ENCODE peak calls at places on chromosomes 12 and 14, in seven cellular contexts. X is GM23248, T is Karpas-422, K is mammary epithelial cell, N is IMR-90, W is OCI-LY7, R is neural progenitor cell. H is an unnamed sample.

GRCh38 chr14:55191881-55192616 is 664 bp upstream of the DLGAP5 start:
- DNase-seq in R (no peak), T (no peak), X (peak), N (no peak), W (peak), K (no peak), H (no peak)

GRCh38 chr14:28651148-28651547 is 115.4 kb upstream of the FOXG1 start:
- DNase-seq in X (peak), K (peak), R (no peak), N (peak), W (no peak), T (no peak), H (peak)

GRCh38 chr12:5861426-5861825 is 83.6 kb downstream of the ANO2 start:
- DNase-seq in K (no peak), W (no peak), N (no peak), R (no peak), X (no peak), T (no peak), H (no peak)

GRCh38 chr14:32724864-32725550 is 213.7 kb upstream of the NPAS3 start:
- DNase-seq in N (peak), R (no peak), T (no peak), W (no peak), X (peak), K (peak), H (peak)

GRCh38 chr14:104702673-104703072 is 13.3 kb downstream of the INF2 start:
- DNase-seq in W (no peak), K (no peak), X (no peak), N (no peak), R (no peak), T (no peak), H (no peak)

GRCh38 chr12:111322336-111323250 is 46.3 kb downstream of the PHETA1 start:
- DNase-seq in X (peak), T (no peak), N (no peak), R (no peak), K (no peak), W (no peak), H (peak)

GRCh38 chr12:116677202-116677651 is 60.6 kb downstream of the SPRING1 start:
- DNase-seq in N (no peak), X (no peak), W (no peak), K (no peak), R (no peak), T (peak), H (no peak)

GRCh38 chr12:27979145-27979544 is 6.6 kb upstream of the PTHLH start:
- DNase-seq in X (peak), R (no peak), N (peak), W (no peak), K (no peak), T (no peak), H (no peak)

GRCh38 chr12:67355428-67356385 is 86.5 kb downstream of the CAND1 start:
- DNase-seq in K (peak), W (peak), X (peak), T (peak), N (peak), R (peak), H (peak)

GRCh38 chr12:2834581-2835491 is at the start of gene NRIP2:
- DNase-seq in N (peak), T (no peak), R (peak), X (peak), K (no peak), W (no peak), H (peak)

GRCh38 chr12:6084261-6084968 is 40.1 kb downstream of the VWF start:
- DNase-seq in R (peak), N (peak), T (no peak), W (no peak), X (peak), K (peak), H (peak)

GRCh38 chr14:104604461-104605449 is at the start of gene TMEM179:
- DNase-seq in K (peak), T (no peak), N (peak), R (peak), W (no peak), X (peak), H (no peak)

GRCh38 chr12:27344760-27345159 is 12.1 kb downstream of the BMAL2 start:
- DNase-seq in X (peak), T (no peak), K (no peak), N (peak), W (no peak), R (no peak), H (no peak)

GRCh38 chr12:3313066-3313465 is 177.9 kb upstream of the PRMT8 start:
- DNase-seq in R (no peak), K (peak), T (no peak), N (peak), W (no peak), X (peak), H (peak)

GRCh38 chr12:68445836-68446235 is 113.7 kb upstream of the MDM1 start:
- DNase-seq in W (no peak), T (no peak), K (no peak), N (peak), R (no peak), X (no peak), H (no peak)

GRCh38 chr12:56631790-56632700 is 1.9 kb upstream of the BAZ2A start:
- DNase-seq in W (peak), X (peak), R (peak), K (peak), N (peak), T (peak), H (no peak)

GRCh38 chr14:93132472-93133065 is 16.8 kb upstream of the ITPK1 start:
- DNase-seq in K (no peak), X (peak), T (peak), W (peak), N (peak), R (peak), H (peak)

GRCh38 chr12:64796205-64796845 is 28.1 kb upstream of the TBC1D30 start:
- DNase-seq in N (peak), R (peak), K (peak), X (peak), W (peak), T (peak), H (peak)

GRCh38 chr14:22070119-22070982 is 396.7 kb upstream of the OR4E1 start:
- DNase-seq in W (peak), R (peak), X (peak), T (peak), N (no peak), K (peak), H (no peak)

GRCh38 chr14:100027771-100028490 is 37.3 kb upstream of the EVL start:
- DNase-seq in K (no peak), R (no peak), T (no peak), N (peak), X (peak), W (no peak), H (peak)

GRCh38 chr14:87794566-87794965 is 198.4 kb downstream of the GALC start:
- DNase-seq in K (no peak), W (no peak), T (no peak), X (no peak), N (no peak), R (no peak), H (peak)

GRCh38 chr14:81927069-81927468 is 393.4 kb upstream of the SEL1L start:
- DNase-seq in K (no peak), X (no peak), N (no peak), R (peak), T (peak), W (no peak), H (no peak)

GRCh38 chr12:31234955-31235867 is 90.7 kb downstream of the SINHCAF start:
- DNase-seq in W (peak), X (peak), R (peak), N (peak), T (no peak), K (peak), H (peak)

GRCh38 chr12:50283230-50283923 is at the start of gene LIMA1:
- DNase-seq in W (peak), N (peak), T (peak), X (peak), R (peak), K (peak), H (peak)
- H2AFZ ChIP-seq in W (peak), N (peak), T (peak), X (peak), R (peak), K (peak), H (peak)

GRCh38 chr12:24227550-24227949 is 278.1 kb upstream of the SOX5 start:
- DNase-seq in T (no peak), K (no peak), R (no peak), N (peak), X (no peak), W (no peak), H (no peak)
- H2AFZ ChIP-seq in T (no peak), K (no peak), R (no peak), N (no peak), X (no peak), W (no peak), H (no peak)

DNA sequence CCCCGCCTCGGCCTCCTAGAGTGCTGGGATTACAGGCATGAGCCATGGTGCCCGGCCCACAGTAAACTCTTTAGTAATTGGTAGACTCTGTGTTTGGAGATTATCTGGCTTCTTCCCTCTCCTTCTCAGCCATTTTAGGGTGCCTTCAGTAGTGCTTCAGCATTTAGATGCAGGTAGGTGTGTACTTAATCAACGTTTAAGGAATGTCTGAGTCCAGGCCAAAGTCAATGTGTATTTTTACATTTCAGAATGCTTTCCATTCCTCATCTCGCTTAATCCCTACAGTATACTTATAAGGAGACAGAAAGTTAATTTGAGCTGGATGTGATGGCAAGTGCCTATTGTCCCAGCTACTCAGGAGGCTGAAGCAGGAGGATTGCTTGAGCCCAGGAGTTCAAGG is 20.5 kb upstream of the MGP start:
- DNase-seq in T (no peak), N (no peak), W (no peak), X (no peak), K (no peak), R (no peak), H (no peak)
- H2AFZ ChIP-seq in T (no peak), N (no peak), W (no peak), X (no peak), K (no peak), R (no peak), H (no peak)

GRCh38 chr12:114863911-114864310 is 179.9 kb upstream of the TBX3 start:
- DNase-seq in W (no peak), T (no peak), N (no peak), K (no peak), X (no peak), R (no peak), H (no peak)

GRCh38 chr12:114864688-114865685 is 181.0 kb upstream of the TBX3 start:
- DNase-seq in T (no peak), N (no peak), X (no peak), R (peak), W (no peak), K (no peak), H (no peak)

GRCh38 chr12:114873656-114874055 is 189.7 kb upstream of the TBX3 start:
- DNase-seq in R (no peak), N (no peak), K (no peak), T (no peak), W (no peak), X (no peak), H (no peak)

GRCh38 chr12:114866331-114866730 is 182.4 kb upstream of the TBX3 start:
- DNase-seq in X (no peak), T (no peak), K (no peak), W (no peak), R (no peak), N (no peak), H (no peak)

GRCh38 chr12:114869091-114869834 is 185.3 kb upstream of the TBX3 start:
- DNase-seq in N (peak), T (no peak), X (peak), W (no peak), K (no peak), R (peak), H (peak)
- H2AFZ ChIP-seq in N (peak), T (no peak), X (peak), W (no peak), K (no peak), R (peak), H (no peak)

DNA sequence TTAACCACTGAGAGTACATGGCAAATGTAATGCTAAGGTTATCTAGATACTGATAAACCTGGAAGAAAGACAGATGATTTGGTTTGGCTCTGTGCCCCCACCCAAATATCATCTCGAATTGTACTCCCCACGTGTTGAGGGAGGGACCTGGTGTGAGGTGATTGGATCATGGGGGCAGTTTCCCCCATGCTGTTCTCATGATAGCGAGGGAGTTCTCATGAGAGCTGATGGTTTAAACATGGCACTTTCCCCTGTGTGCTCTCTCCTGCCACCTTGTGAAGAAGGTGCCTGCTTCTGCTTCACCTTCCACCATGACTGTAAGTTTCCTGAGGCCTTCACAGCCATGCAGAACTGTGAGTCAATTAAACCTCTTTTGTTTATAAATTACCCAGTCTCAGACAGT is 14.2 kb downstream of the NOXRED1 start:
- DNase-seq in N (no peak), X (peak), T (peak), W (peak), R (peak), K (peak), H (no peak)
- H2AFZ ChIP-seq in N (no peak), X (no peak), T (peak), W (no peak), R (no peak), K (no peak), H (no peak)

GRCh38 chr12:106357549-106358409 is at the start of gene POLR3B:
- DNase-seq in T (peak), W (peak), X (peak), K (peak), R (peak), N (peak), H (peak)

GRCh38 chr12:106362971-106363370 is 5.4 kb downstream of the POLR3B start:
- DNase-seq in R (no peak), X (no peak), W (no peak), K (no peak), N (no peak), T (no peak), H (no peak)

GRCh38 chr12:106360400-106360994 is 2.9 kb downstream of the POLR3B start:
- DNase-seq in R (no peak), W (no peak), K (no peak), X (no peak), T (no peak), N (no peak), H (no peak)

GRCh38 chr12:106359620-106360399 is 2.3 kb downstream of the POLR3B start:
- DNase-seq in K (no peak), N (no peak), T (no peak), W (no peak), X (no peak), R (no peak), H (no peak)

DNA sequence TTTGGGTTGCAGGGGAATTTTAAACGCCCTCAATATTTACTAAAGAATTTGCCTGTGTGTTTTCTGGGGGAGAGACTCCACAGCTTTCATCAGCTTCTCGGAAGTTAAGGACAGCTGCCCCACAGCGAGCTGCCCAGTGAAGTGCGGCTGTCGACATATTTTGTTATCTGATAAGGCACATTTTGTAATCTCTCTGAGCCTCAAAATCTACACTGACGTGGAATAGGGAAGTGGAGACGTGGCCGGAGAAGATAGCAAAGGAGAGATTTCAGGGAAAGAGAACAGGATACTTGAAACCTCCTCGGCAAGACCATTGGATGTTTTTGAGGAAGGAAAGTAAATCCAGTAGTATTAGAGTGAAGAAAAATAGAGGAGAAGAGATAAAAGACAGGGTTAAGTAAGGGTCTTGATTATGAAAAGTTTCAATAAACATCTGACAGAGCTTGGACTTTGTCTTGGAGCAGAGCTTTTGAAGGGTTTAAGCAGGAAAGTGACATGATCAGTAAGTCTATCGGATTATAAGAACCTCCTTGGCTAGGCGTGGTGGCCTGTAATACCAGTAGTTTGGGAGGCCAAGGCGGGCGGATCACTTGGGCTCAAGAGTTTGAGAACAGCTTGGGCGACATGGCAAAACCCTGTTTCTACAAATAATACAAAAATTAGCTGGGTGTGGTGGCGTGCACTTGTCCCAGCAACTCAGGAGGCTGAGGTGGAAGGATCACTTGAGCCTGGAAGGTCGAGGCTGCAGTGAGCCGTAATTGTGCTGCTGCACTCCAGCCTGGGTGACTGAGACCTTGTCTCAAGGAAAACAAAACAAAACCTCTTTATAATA is 1.1 kb downstream of the POLR3B start:
- DNase-seq in W (peak), R (no peak), T (no peak), K (no peak), X (peak), N (peak), H (peak)
- H2AFZ ChIP-seq in W (peak), R (peak), T (peak), K (peak), X (peak), N (peak), H (peak)